ENCODE peak calls at places on chromosomes 12 and 14, in nine cellular contexts. One of them, this sample, is unnamed.

GRCh38 chr12:109999983-110000505 is 814 bp downstream of the ANKRD13A start:
- DNase-seq in HTR-8/SVneo: no peak
- DNase-seq in EL: peak
- DNase-seq in mucosa of gallbladder: peak
- DNase-seq in T-helper 1 cell: no peak
- DNase-seq in CD8-positive, alpha-beta T cell: no peak
- DNase-seq in activated T-cell treated with anti-CD3 and anti-CD28 coated beads, Interleukin-2, amount 50 U/mL, for 4 hours: no peak
- DNase-seq in choroid plexus epithelial cell: peak
- DNase-seq in CD4-positive, CD25-positive, alpha-beta regulatory T cell: no peak
- DNase-seq in this sample: peak

GRCh38 chr14:31419179-31420012 is 954 bp downstream of the HEATR5A start:
- DNase-seq in HTR-8/SVneo: no peak
- DNase-seq in EL: peak
- DNase-seq in mucosa of gallbladder: no peak
- DNase-seq in T-helper 1 cell: no peak
- DNase-seq in CD8-positive, alpha-beta T cell: no peak
- DNase-seq in activated T-cell treated with anti-CD3 and anti-CD28 coated beads, Interleukin-2, amount 50 U/mL, for 4 hours: no peak
- DNase-seq in choroid plexus epithelial cell: peak
- DNase-seq in CD4-positive, CD25-positive, alpha-beta regulatory T cell: no peak
- DNase-seq in this sample: no peak

GRCh38 chr14:100610511-100611217 is 23.4 kb upstream of the BEGAIN start:
- DNase-seq in HTR-8/SVneo: no peak
- DNase-seq in EL: peak
- DNase-seq in mucosa of gallbladder: no peak
- DNase-seq in T-helper 1 cell: no peak
- DNase-seq in CD8-positive, alpha-beta T cell: no peak
- DNase-seq in activated T-cell treated with anti-CD3 and anti-CD28 coated beads, Interleukin-2, amount 50 U/mL, for 4 hours: no peak
- DNase-seq in choroid plexus epithelial cell: peak
- DNase-seq in CD4-positive, CD25-positive, alpha-beta regulatory T cell: no peak
- DNase-seq in this sample: peak

GRCh38 chr14:24228902-24229301 is 3.3 kb downstream of the NEDD8 start:
- DNase-seq in HTR-8/SVneo: no peak
- DNase-seq in EL: no peak
- DNase-seq in mucosa of gallbladder: no peak
- DNase-seq in T-helper 1 cell: no peak
- DNase-seq in CD8-positive, alpha-beta T cell: no peak
- DNase-seq in activated T-cell treated with anti-CD3 and anti-CD28 coated beads, Interleukin-2, amount 50 U/mL, for 4 hours: no peak
- DNase-seq in choroid plexus epithelial cell: no peak
- DNase-seq in CD4-positive, CD25-positive, alpha-beta regulatory T cell: no peak
- DNase-seq in this sample: no peak

GRCh38 chr12:94779520-94779919 is 129.2 kb upstream of the TMCC3 start:
- DNase-seq in HTR-8/SVneo: peak
- DNase-seq in EL: peak
- DNase-seq in mucosa of gallbladder: no peak
- DNase-seq in T-helper 1 cell: no peak
- DNase-seq in CD8-positive, alpha-beta T cell: no peak
- DNase-seq in activated T-cell treated with anti-CD3 and anti-CD28 coated beads, Interleukin-2, amount 50 U/mL, for 4 hours: no peak
- DNase-seq in choroid plexus epithelial cell: peak
- DNase-seq in CD4-positive, CD25-positive, alpha-beta regulatory T cell: no peak
- DNase-seq in this sample: no peak

GRCh38 chr12:6364037-6364360 is 11.4 kb downstream of the SCNN1A start:
- DNase-seq in HTR-8/SVneo: no peak
- DNase-seq in EL: no peak
- DNase-seq in mucosa of gallbladder: no peak
- DNase-seq in T-helper 1 cell: no peak
- DNase-seq in CD8-positive, alpha-beta T cell: peak
- DNase-seq in activated T-cell treated with anti-CD3 and anti-CD28 coated beads, Interleukin-2, amount 50 U/mL, for 4 hours: no peak
- DNase-seq in choroid plexus epithelial cell: no peak
- DNase-seq in CD4-positive, CD25-positive, alpha-beta regulatory T cell: no peak
- DNase-seq in this sample: no peak

GRCh38 chr12:70002912-70003255 is 177.9 kb downstream of the MYRFL start:
- DNase-seq in HTR-8/SVneo: no peak
- DNase-seq in EL: no peak
- DNase-seq in mucosa of gallbladder: no peak
- DNase-seq in T-helper 1 cell: no peak
- DNase-seq in CD8-positive, alpha-beta T cell: no peak
- DNase-seq in activated T-cell treated with anti-CD3 and anti-CD28 coated beads, Interleukin-2, amount 50 U/mL, for 4 hours: no peak
- DNase-seq in choroid plexus epithelial cell: no peak
- DNase-seq in CD4-positive, CD25-positive, alpha-beta regulatory T cell: no peak
- DNase-seq in this sample: no peak

GRCh38 chr12:104314242-104314614 is 10.7 kb downstream of the EID3 start:
- DNase-seq in HTR-8/SVneo: no peak
- DNase-seq in EL: peak
- DNase-seq in mucosa of gallbladder: no peak
- DNase-seq in T-helper 1 cell: no peak
- DNase-seq in CD8-positive, alpha-beta T cell: no peak
- DNase-seq in activated T-cell treated with anti-CD3 and anti-CD28 coated beads, Interleukin-2, amount 50 U/mL, for 4 hours: no peak
- DNase-seq in choroid plexus epithelial cell: peak
- DNase-seq in CD4-positive, CD25-positive, alpha-beta regulatory T cell: no peak
- DNase-seq in this sample: no peak

GRCh38 chr12:24012528-24012927 is 63.1 kb upstream of the SOX5 start:
- DNase-seq in HTR-8/SVneo: no peak
- DNase-seq in EL: no peak
- DNase-seq in mucosa of gallbladder: no peak
- DNase-seq in T-helper 1 cell: no peak
- DNase-seq in CD8-positive, alpha-beta T cell: no peak
- DNase-seq in activated T-cell treated with anti-CD3 and anti-CD28 coated beads, Interleukin-2, amount 50 U/mL, for 4 hours: no peak
- DNase-seq in choroid plexus epithelial cell: peak
- DNase-seq in CD4-positive, CD25-positive, alpha-beta regulatory T cell: no peak
- DNase-seq in this sample: no peak

GRCh38 chr14:94372021-94372605 is 16.3 kb downstream of the SERPINA1 start:
- DNase-seq in HTR-8/SVneo: no peak
- DNase-seq in EL: no peak
- DNase-seq in mucosa of gallbladder: no peak
- DNase-seq in T-helper 1 cell: no peak
- DNase-seq in CD8-positive, alpha-beta T cell: no peak
- DNase-seq in activated T-cell treated with anti-CD3 and anti-CD28 coated beads, Interleukin-2, amount 50 U/mL, for 4 hours: no peak
- DNase-seq in choroid plexus epithelial cell: no peak
- DNase-seq in CD4-positive, CD25-positive, alpha-beta regulatory T cell: no peak
- DNase-seq in this sample: no peak

GRCh38 chr12:96878704-96879103 is 28.4 kb upstream of the NEDD1 start:
- DNase-seq in HTR-8/SVneo: peak
- DNase-seq in EL: peak
- DNase-seq in mucosa of gallbladder: no peak
- DNase-seq in T-helper 1 cell: no peak
- DNase-seq in CD8-positive, alpha-beta T cell: no peak
- DNase-seq in activated T-cell treated with anti-CD3 and anti-CD28 coated beads, Interleukin-2, amount 50 U/mL, for 4 hours: no peak
- DNase-seq in choroid plexus epithelial cell: peak
- DNase-seq in CD4-positive, CD25-positive, alpha-beta regulatory T cell: no peak
- DNase-seq in this sample: peak

GRCh38 chr12:111022386-111022785 is 102.0 kb upstream of the MYL2 start:
- DNase-seq in HTR-8/SVneo: no peak
- DNase-seq in EL: no peak
- DNase-seq in mucosa of gallbladder: no peak
- DNase-seq in T-helper 1 cell: no peak
- DNase-seq in CD8-positive, alpha-beta T cell: no peak
- DNase-seq in activated T-cell treated with anti-CD3 and anti-CD28 coated beads, Interleukin-2, amount 50 U/mL, for 4 hours: no peak
- DNase-seq in choroid plexus epithelial cell: no peak
- DNase-seq in CD4-positive, CD25-positive, alpha-beta regulatory T cell: no peak
- DNase-seq in this sample: no peak

GRCh38 chr12:43869184-43869583 is 33.3 kb downstream of the TMEM117 start:
- DNase-seq in HTR-8/SVneo: no peak
- DNase-seq in EL: no peak
- DNase-seq in mucosa of gallbladder: no peak
- DNase-seq in T-helper 1 cell: no peak
- DNase-seq in CD8-positive, alpha-beta T cell: no peak
- DNase-seq in activated T-cell treated with anti-CD3 and anti-CD28 coated beads, Interleukin-2, amount 50 U/mL, for 4 hours: no peak
- DNase-seq in choroid plexus epithelial cell: no peak
- DNase-seq in CD4-positive, CD25-positive, alpha-beta regulatory T cell: no peak
- DNase-seq in this sample: no peak

GRCh38 chr12:67989184-67989965 is at the start of gene IFNG-AS1:
- DNase-seq in HTR-8/SVneo: no peak
- DNase-seq in EL: no peak
- DNase-seq in mucosa of gallbladder: no peak
- DNase-seq in T-helper 1 cell: peak
- DNase-seq in CD8-positive, alpha-beta T cell: peak
- DNase-seq in activated T-cell treated with anti-CD3 and anti-CD28 coated beads, Interleukin-2, amount 50 U/mL, for 4 hours: no peak
- DNase-seq in choroid plexus epithelial cell: no peak
- DNase-seq in CD4-positive, CD25-positive, alpha-beta regulatory T cell: peak
- DNase-seq in this sample: no peak

GRCh38 chr14:101839236-101839635 is 77.7 kb downstream of the PPP2R5C start:
- DNase-seq in HTR-8/SVneo: no peak
- DNase-seq in EL: no peak
- DNase-seq in mucosa of gallbladder: no peak
- DNase-seq in T-helper 1 cell: no peak
- DNase-seq in CD8-positive, alpha-beta T cell: peak
- DNase-seq in activated T-cell treated with anti-CD3 and anti-CD28 coated beads, Interleukin-2, amount 50 U/mL, for 4 hours: no peak
- DNase-seq in choroid plexus epithelial cell: no peak
- DNase-seq in CD4-positive, CD25-positive, alpha-beta regulatory T cell: peak
- DNase-seq in this sample: no peak

GRCh38 chr12:120814203-120814902 is 88.7 kb downstream of the ACADS start:
- DNase-seq in HTR-8/SVneo: no peak
- DNase-seq in EL: no peak
- DNase-seq in mucosa of gallbladder: no peak
- DNase-seq in T-helper 1 cell: no peak
- DNase-seq in CD8-positive, alpha-beta T cell: no peak
- DNase-seq in activated T-cell treated with anti-CD3 and anti-CD28 coated beads, Interleukin-2, amount 50 U/mL, for 4 hours: no peak
- DNase-seq in choroid plexus epithelial cell: peak
- DNase-seq in CD4-positive, CD25-positive, alpha-beta regulatory T cell: no peak
- DNase-seq in this sample: no peak

GRCh38 chr12:124441443-124442190 is 125.8 kb downstream of the NCOR2 start:
- DNase-seq in HTR-8/SVneo: peak
- DNase-seq in EL: peak
- DNase-seq in mucosa of gallbladder: no peak
- DNase-seq in T-helper 1 cell: no peak
- DNase-seq in CD8-positive, alpha-beta T cell: no peak
- DNase-seq in activated T-cell treated with anti-CD3 and anti-CD28 coated beads, Interleukin-2, amount 50 U/mL, for 4 hours: no peak
- DNase-seq in choroid plexus epithelial cell: peak
- DNase-seq in CD4-positive, CD25-positive, alpha-beta regulatory T cell: no peak
- DNase-seq in this sample: peak

GRCh38 chr12:108955225-108955835 is 65.5 kb downstream of the SVOP start:
- DNase-seq in HTR-8/SVneo: peak
- DNase-seq in EL: peak
- DNase-seq in mucosa of gallbladder: no peak
- DNase-seq in T-helper 1 cell: no peak
- DNase-seq in CD8-positive, alpha-beta T cell: no peak
- DNase-seq in activated T-cell treated with anti-CD3 and anti-CD28 coated beads, Interleukin-2, amount 50 U/mL, for 4 hours: no peak
- DNase-seq in choroid plexus epithelial cell: peak
- DNase-seq in CD4-positive, CD25-positive, alpha-beta regulatory T cell: no peak
- DNase-seq in this sample: no peak

GRCh38 chr12:132529156-132529839 is 39.3 kb downstream of the FBRSL1 start:
- DNase-seq in HTR-8/SVneo: no peak
- DNase-seq in EL: no peak
- DNase-seq in mucosa of gallbladder: no peak
- DNase-seq in T-helper 1 cell: no peak
- DNase-seq in CD8-positive, alpha-beta T cell: no peak
- DNase-seq in activated T-cell treated with anti-CD3 and anti-CD28 coated beads, Interleukin-2, amount 50 U/mL, for 4 hours: no peak
- DNase-seq in choroid plexus epithelial cell: no peak
- DNase-seq in CD4-positive, CD25-positive, alpha-beta regulatory T cell: no peak
- DNase-seq in this sample: no peak

GRCh38 chr12:49364989-49365388 is 2.3 kb upstream of the SPATS2 start:
- DNase-seq in HTR-8/SVneo: no peak
- DNase-seq in EL: peak
- DNase-seq in mucosa of gallbladder: no peak
- DNase-seq in T-helper 1 cell: no peak
- DNase-seq in CD8-positive, alpha-beta T cell: no peak
- DNase-seq in activated T-cell treated with anti-CD3 and anti-CD28 coated beads, Interleukin-2, amount 50 U/mL, for 4 hours: no peak
- DNase-seq in choroid plexus epithelial cell: peak
- DNase-seq in CD4-positive, CD25-positive, alpha-beta regulatory T cell: no peak
- DNase-seq in this sample: peak

GRCh38 chr14:52954346-52955214 is 3.7 kb upstream of the FERMT2 start:
- DNase-seq in HTR-8/SVneo: no peak
- DNase-seq in EL: no peak
- DNase-seq in mucosa of gallbladder: no peak
- DNase-seq in T-helper 1 cell: no peak
- DNase-seq in CD8-positive, alpha-beta T cell: no peak
- DNase-seq in activated T-cell treated with anti-CD3 and anti-CD28 coated beads, Interleukin-2, amount 50 U/mL, for 4 hours: no peak
- DNase-seq in choroid plexus epithelial cell: peak
- DNase-seq in CD4-positive, CD25-positive, alpha-beta regulatory T cell: no peak
- DNase-seq in this sample: no peak

GRCh38 chr14:23441076-23441475 is 5.6 kb upstream of the MYH7 start:
- DNase-seq in HTR-8/SVneo: no peak
- DNase-seq in EL: no peak
- DNase-seq in mucosa of gallbladder: no peak
- DNase-seq in T-helper 1 cell: no peak
- DNase-seq in CD8-positive, alpha-beta T cell: no peak
- DNase-seq in activated T-cell treated with anti-CD3 and anti-CD28 coated beads, Interleukin-2, amount 50 U/mL, for 4 hours: no peak
- DNase-seq in choroid plexus epithelial cell: peak
- DNase-seq in CD4-positive, CD25-positive, alpha-beta regulatory T cell: no peak
- DNase-seq in this sample: no peak

GRCh38 chr12:48817957-48818830 is at the start of gene CACNB3:
- DNase-seq in HTR-8/SVneo: peak
- DNase-seq in EL: peak
- DNase-seq in mucosa of gallbladder: peak
- DNase-seq in T-helper 1 cell: peak
- DNase-seq in CD8-positive, alpha-beta T cell: peak
- DNase-seq in activated T-cell treated with anti-CD3 and anti-CD28 coated beads, Interleukin-2, amount 50 U/mL, for 4 hours: peak
- DNase-seq in choroid plexus epithelial cell: peak
- DNase-seq in CD4-positive, CD25-positive, alpha-beta regulatory T cell: peak
- DNase-seq in this sample: peak

GRCh38 chr14:22929848-22930364 is 730 bp upstream of the PRMT5 start:
- DNase-seq in HTR-8/SVneo: no peak
- DNase-seq in EL: no peak
- DNase-seq in mucosa of gallbladder: no peak
- DNase-seq in T-helper 1 cell: no peak
- DNase-seq in CD8-positive, alpha-beta T cell: no peak
- DNase-seq in activated T-cell treated with anti-CD3 and anti-CD28 coated beads, Interleukin-2, amount 50 U/mL, for 4 hours: no peak
- DNase-seq in choroid plexus epithelial cell: no peak
- DNase-seq in CD4-positive, CD25-positive, alpha-beta regulatory T cell: no peak
- DNase-seq in this sample: no peak

GRCh38 chr12:122944588-122944987 is 21.7 kb downstream of the ABCB9 start:
- DNase-seq in HTR-8/SVneo: no peak
- DNase-seq in EL: peak
- DNase-seq in mucosa of gallbladder: peak
- DNase-seq in T-helper 1 cell: no peak
- DNase-seq in CD8-positive, alpha-beta T cell: no peak
- DNase-seq in activated T-cell treated with anti-CD3 and anti-CD28 coated beads, Interleukin-2, amount 50 U/mL, for 4 hours: no peak
- DNase-seq in choroid plexus epithelial cell: peak
- DNase-seq in CD4-positive, CD25-positive, alpha-beta regulatory T cell: no peak
- DNase-seq in this sample: no peak

GRCh38 chr14:94598816-94599655 is 13.2 kb upstream of the SERPINA3 start:
- DNase-seq in HTR-8/SVneo: peak
- DNase-seq in EL: peak
- DNase-seq in mucosa of gallbladder: peak
- DNase-seq in T-helper 1 cell: no peak
- DNase-seq in CD8-positive, alpha-beta T cell: no peak
- DNase-seq in activated T-cell treated with anti-CD3 and anti-CD28 coated beads, Interleukin-2, amount 50 U/mL, for 4 hours: no peak
- DNase-seq in choroid plexus epithelial cell: peak
- DNase-seq in CD4-positive, CD25-positive, alpha-beta regulatory T cell: no peak
- DNase-seq in this sample: peak

GRCh38 chr12:78439666-78440065 is 424.9 kb upstream of the SYT1 start:
- DNase-seq in HTR-8/SVneo: no peak
- DNase-seq in EL: no peak
- DNase-seq in mucosa of gallbladder: no peak
- DNase-seq in T-helper 1 cell: no peak
- DNase-seq in CD8-positive, alpha-beta T cell: no peak
- DNase-seq in activated T-cell treated with anti-CD3 and anti-CD28 coated beads, Interleukin-2, amount 50 U/mL, for 4 hours: no peak
- DNase-seq in choroid plexus epithelial cell: peak
- DNase-seq in CD4-positive, CD25-positive, alpha-beta regulatory T cell: no peak
- DNase-seq in this sample: no peak

GRCh38 chr14:101019541-101019940 is 116.0 kb upstream of the RTL1 start:
- DNase-seq in HTR-8/SVneo: no peak
- DNase-seq in EL: no peak
- DNase-seq in mucosa of gallbladder: no peak
- DNase-seq in T-helper 1 cell: no peak
- DNase-seq in CD8-positive, alpha-beta T cell: no peak
- DNase-seq in activated T-cell treated with anti-CD3 and anti-CD28 coated beads, Interleukin-2, amount 50 U/mL, for 4 hours: no peak
- DNase-seq in choroid plexus epithelial cell: no peak
- DNase-seq in CD4-positive, CD25-positive, alpha-beta regulatory T cell: no peak
- DNase-seq in this sample: no peak

GRCh38 chr12:106255952-106256351 is 8.1 kb upstream of the CKAP4 start:
- DNase-seq in HTR-8/SVneo: no peak
- DNase-seq in EL: no peak
- DNase-seq in mucosa of gallbladder: no peak
- DNase-seq in T-helper 1 cell: no peak
- DNase-seq in CD8-positive, alpha-beta T cell: no peak
- DNase-seq in activated T-cell treated with anti-CD3 and anti-CD28 coated beads, Interleukin-2, amount 50 U/mL, for 4 hours: no peak
- DNase-seq in choroid plexus epithelial cell: no peak
- DNase-seq in CD4-positive, CD25-positive, alpha-beta regulatory T cell: no peak
- DNase-seq in this sample: no peak

GRCh38 chr12:21828779-21829178 is 54.3 kb upstream of the KCNJ8 start:
- DNase-seq in HTR-8/SVneo: no peak
- DNase-seq in EL: peak
- DNase-seq in mucosa of gallbladder: peak
- DNase-seq in T-helper 1 cell: no peak
- DNase-seq in CD8-positive, alpha-beta T cell: no peak
- DNase-seq in activated T-cell treated with anti-CD3 and anti-CD28 coated beads, Interleukin-2, amount 50 U/mL, for 4 hours: no peak
- DNase-seq in choroid plexus epithelial cell: peak
- DNase-seq in CD4-positive, CD25-positive, alpha-beta regulatory T cell: no peak
- DNase-seq in this sample: peak

GRCh38 chr12:39499296-39499695 is 56.4 kb upstream of the KIF21A start:
- DNase-seq in HTR-8/SVneo: no peak
- DNase-seq in EL: no peak
- DNase-seq in mucosa of gallbladder: no peak
- DNase-seq in T-helper 1 cell: no peak
- DNase-seq in CD8-positive, alpha-beta T cell: no peak
- DNase-seq in activated T-cell treated with anti-CD3 and anti-CD28 coated beads, Interleukin-2, amount 50 U/mL, for 4 hours: no peak
- DNase-seq in choroid plexus epithelial cell: no peak
- DNase-seq in CD4-positive, CD25-positive, alpha-beta regulatory T cell: no peak
- DNase-seq in this sample: no peak